ENCODE peak calls at places on chromosomes 2 and 18, in seven cellular contexts. L, O, H, D, S, J and P are unnamed samples.

GRCh38 chr2:71952572-71953188 is 195.0 kb downstream of the CYP26B1 start:
- DNase-seq in L (no peak), O (no peak), H (no peak), D (peak), S (peak), J (no peak), P (peak)

GRCh38 chr2:43207553-43208300 is 18.7 kb downstream of the ZFP36L2 start:
- DNase-seq in L (no peak), O (no peak), H (no peak), D (no peak), S (no peak), J (no peak), P (no peak)

GRCh38 chr2:46018773-46019593 is 278.2 kb upstream of the EPAS1 start:
- DNase-seq in L (no peak), O (no peak), H (no peak), D (no peak), S (no peak), J (no peak), P (no peak)

GRCh38 chr18:293557-293956 is 25.7 kb upstream of the THOC1 start:
- DNase-seq in L (no peak), O (no peak), H (no peak), D (no peak), S (peak), J (no peak), P (no peak)

GRCh38 chr2:165070089-165070488 is 114.8 kb upstream of the SLC38A11 start:
- DNase-seq in L (no peak), O (no peak), H (no peak), D (no peak), S (peak), J (no peak), P (no peak)

GRCh38 chr18:50218432-50219197 is 23.7 kb upstream of the MYO5B start:
- DNase-seq in L (peak), O (peak), H (no peak), D (no peak), S (peak), J (no peak), P (peak)

GRCh38 chr2:117618607-117619006 is 195.9 kb upstream of the DDX18 start:
- DNase-seq in L (no peak), O (no peak), H (no peak), D (no peak), S (no peak), J (no peak), P (no peak)

GRCh38 chr2:96816836-96817702 is 1.0 kb downstream of the CNNM3 start:
- DNase-seq in L (peak), O (no peak), H (no peak), D (no peak), S (peak), J (no peak), P (no peak)

GRCh38 chr18:37403100-37403781 is 162.4 kb downstream of the CELF4 start:
- DNase-seq in L (no peak), O (no peak), H (no peak), D (no peak), S (peak), J (no peak), P (no peak)

GRCh38 chr2:171161425-171162289 is 964 bp upstream of the TLK1 start:
- DNase-seq in L (no peak), O (no peak), H (no peak), D (no peak), S (no peak), J (no peak), P (no peak)

GRCh38 chr2:178734518-178734917 is 72.7 kb downstream of the TTN start:
- DNase-seq in L (no peak), O (no peak), H (no peak), D (no peak), S (no peak), J (no peak), P (no peak)

GRCh38 chr2:26569216-26570082 is 71.7 kb downstream of the CIB4 start:
- DNase-seq in L (no peak), O (no peak), H (no peak), D (no peak), S (no peak), J (peak), P (no peak)

GRCh38 chr2:160096414-160096813 is 34.0 kb upstream of the PLA2R1 start:
- DNase-seq in L (peak), O (no peak), H (no peak), D (no peak), S (no peak), J (no peak), P (no peak)

GRCh38 chr2:82330104-82330503 is 2025.6 kb upstream of the LRRTM1 start:
- DNase-seq in L (no peak), O (no peak), H (no peak), D (no peak), S (no peak), J (no peak), P (no peak)

GRCh38 chr18:1037766-1038165 is 133.1 kb downstream of the ADCYAP1 start:
- DNase-seq in L (no peak), O (no peak), H (no peak), D (no peak), S (no peak), J (no peak), P (no peak)

GRCh38 chr2:8344725-8345124 is 337.1 kb upstream of the ID2 start:
- DNase-seq in L (no peak), O (no peak), H (no peak), D (no peak), S (no peak), J (no peak), P (no peak)

GRCh38 chr2:10759151-10759714 is 37.8 kb downstream of the ATP6V1C2 start:
- DNase-seq in L (no peak), O (no peak), H (no peak), D (peak), S (no peak), J (no peak), P (no peak)

GRCh38 chr18:56678836-56679565 is 27.8 kb downstream of the WDR7 start:
- DNase-seq in L (no peak), O (no peak), H (peak), D (no peak), S (no peak), J (no peak), P (no peak)

GRCh38 chr18:58856881-58857280 is 7.8 kb upstream of the ZNF532 start:
- DNase-seq in L (no peak), O (no peak), H (no peak), D (no peak), S (peak), J (no peak), P (no peak)